ENCODE peak calls at places on chromosomes 5 and 9, in eight cellular contexts. F is CD4-positive, alpha-beta memory T cell; P is M059J; M is B cell; N is HT1080; D is NCI-H2107; W is glomerular endothelial cell; I is memory B cell. K is an unnamed sample.
A peak's percentile ranks its signal among the peaks of the same experiment; 100 is the strongest.

GRCh38 chr5:67350185-67350584 is 153.6 kb upstream of the CD180 start:
- DNase-seq in M (no peak), P (no peak), F (no peak), I (no peak), D (peak; percentile 6), N (no peak), W (no peak), K (peak; percentile 54)

GRCh38 chr9:79701651-79702050 is 129.9 kb downstream of the TLE4 start:
- DNase-seq in P (peak; percentile 53), F (no peak), N (no peak), D (no peak), W (no peak), I (no peak), M (no peak), K (no peak)

GRCh38 chr9:115590016-115590415 is 472.1 kb upstream of the TNC start:
- DNase-seq in I (no peak), P (peak; percentile 98), D (no peak), N (peak; percentile 76), F (no peak), M (no peak), W (no peak), K (no peak)

GRCh38 chr5:171595801-171596231 is 176.4 kb downstream of the FGF18 start:
- DNase-seq in P (peak; percentile 92), D (no peak), F (no peak), N (peak; percentile 89), W (peak; percentile 25), I (no peak), M (no peak), K (no peak)

GRCh38 chr5:172723508-172723907 is 47.5 kb downstream of the DUSP1 start:
- DNase-seq in N (no peak), M (no peak), W (no peak), I (no peak), P (no peak), D (no peak), F (no peak), K (no peak)

GRCh38 chr9:79257215-79257614 is 314.6 kb upstream of the TLE4 start:
- DNase-seq in N (no peak), W (no peak), I (no peak), F (no peak), M (no peak), P (peak; percentile 69), D (peak; percentile 40), K (no peak)

GRCh38 chr9:131635285-131635684 is 90.0 kb downstream of the PRRT1B start:
- DNase-seq in F (peak; percentile 80), N (peak; percentile 97), M (no peak), W (peak; percentile 93), P (peak; percentile 98), I (no peak), D (no peak), K (no peak)

GRCh38 chr5:76270214-76270613 is 132.9 kb upstream of the IQGAP2 start:
- DNase-seq in I (no peak), W (no peak), N (peak; percentile 11), F (no peak), P (peak; percentile 12), D (no peak), M (no peak), K (no peak)

GRCh38 chr5:69468631-69469030 is 24.0 kb upstream of the OCLN start:
- DNase-seq in D (no peak), W (no peak), I (no peak), M (no peak), P (no peak), F (no peak), N (no peak), K (no peak)

GRCh38 chr5:142749321-142749720 is 20.9 kb upstream of the ARHGAP26 start:
- DNase-seq in F (no peak), P (peak; percentile 88), N (peak; percentile 86), W (no peak), I (no peak), D (no peak), M (no peak), K (no peak)

GRCh38 chr9:115090486-115090885 is 27.5 kb downstream of the TNC start:
- DNase-seq in F (no peak), W (no peak), I (no peak), M (no peak), D (no peak), N (no peak), P (no peak), K (no peak)

GRCh38 chr9:96655198-96655851 is at the start of gene PRXL2C:
- DNase-seq in N (peak; percentile 34), W (no peak), P (peak; percentile 78), D (peak; percentile 7), M (peak; percentile 84), F (peak; percentile 78), I (peak; percentile 75), K (no peak)

GRCh38 chr5:9380108-9380507 is 165.8 kb downstream of the SEMA5A start:
- DNase-seq in P (peak; percentile 40), F (no peak), I (no peak), W (no peak), M (no peak), N (peak; percentile 44), D (no peak), K (no peak)

K was measured in DND-41.